ENCODE peak calls at places on chromosomes 4 and X, in four cellular contexts. F, Q, A and P are unnamed samples.

GRCh38 chr4:137707626-137708025 is 175.3 kb upstream of the PCDH18 start:
- DNase-seq in F (no peak), A (no peak), Q (no peak), P (no peak)

GRCh38 chrX:115960440-115961084 is 210.0 kb upstream of the AGTR2 start:
- DNase-seq in A (no peak), F (no peak), Q (no peak), P (no peak)

GRCh38 chr4:81743731-81744465 is 272.2 kb upstream of the RASGEF1B start:
- DNase-seq in F (no peak), A (no peak), Q (no peak), P (no peak)

GRCh38 chr4:119209077-119209476 is 3.4 kb upstream of the USP53 start:
- DNase-seq in Q (peak), A (no peak), F (peak), P (no peak)

GRCh38 chrX:153226344-153227190 is 47.5 kb downstream of the MAGEA1 start:
- DNase-seq in F (no peak), A (peak), Q (peak), P (peak)

GRCh38 chr4:176001171-176002006 is 64.3 kb upstream of the WDR17 start:
- DNase-seq in A (peak), F (no peak), Q (no peak), P (peak)

GRCh38 chrX:155923200-155923599 is 42.1 kb downstream of the VAMP7 start:
- DNase-seq in Q (no peak), F (no peak), A (no peak), P (no peak)

GRCh38 chr4:121791481-121791880 is 9.6 kb upstream of the EXOSC9 start:
- DNase-seq in Q (no peak), F (no peak), A (no peak), P (no peak)

GRCh38 chr4:185358514-185359433 is 37.0 kb downstream of the LRP2BP start:
- DNase-seq in A (no peak), Q (peak), F (peak), P (no peak)

GRCh38 chr4:183337833-183338232 is 15.6 kb upstream of the CLDN24 start:
- DNase-seq in A (no peak), F (no peak), Q (no peak), P (no peak)

GRCh38 chr4:8541981-8542715 is 38.0 kb upstream of the GPR78 start:
- DNase-seq in Q (no peak), A (no peak), F (no peak), P (no peak)

GRCh38 chrX:131762802-131763234 is 218.9 kb downstream of the OR13H1 start:
- DNase-seq in F (no peak), Q (no peak), A (no peak), P (no peak)

GRCh38 chrX:65993332-65993731 is 46.5 kb downstream of the VSIG4 start:
- DNase-seq in Q (no peak), F (no peak), A (no peak), P (no peak)

GRCh38 chr4:21012851-21013331 is 312.6 kb downstream of the PACRGL start:
- DNase-seq in A (no peak), Q (no peak), F (no peak), P (no peak)

GRCh38 chr4:118259103-118259502 is 93.7 kb downstream of the PRSS12 start:
- DNase-seq in Q (no peak), A (no peak), F (no peak), P (no peak)

GRCh38 chr4:81164623-81165416 is 50.2 kb downstream of the PRKG2 start:
- DNase-seq in A (no peak), Q (no peak), F (peak), P (no peak)

GRCh38 chr4:153535735-153536494 is 69.8 kb downstream of the TMEM131L start:
- DNase-seq in A (peak), Q (no peak), F (no peak), P (peak)

GRCh38 chr4:148170408-148171385 is 271.5 kb downstream of the NR3C2 start:
- DNase-seq in A (no peak), Q (no peak), F (no peak), P (no peak)

GRCh38 chrX:50697691-50698090 is 116.3 kb downstream of the SHROOM4 start:
- DNase-seq in Q (no peak), A (no peak), F (no peak), P (no peak)

GRCh38 chrX:50704360-50704759 is 109.6 kb downstream of the SHROOM4 start:
- DNase-seq in A (no peak), Q (no peak), F (no peak), P (no peak)

GRCh38 chrX:50704987-50705386 is 109.0 kb downstream of the SHROOM4 start:
- DNase-seq in F (no peak), Q (no peak), A (no peak), P (no peak)

GRCh38 chrX:50698944-50699343 is 115.0 kb downstream of the SHROOM4 start:
- DNase-seq in A (no peak), Q (no peak), F (no peak), P (no peak)

GRCh38 chrX:50700921-50701320 is 113.1 kb downstream of the SHROOM4 start:
- DNase-seq in Q (no peak), F (no peak), A (no peak), P (no peak)
- TF ChIP-seq ATF2 in Q (no peak), F (no peak), A (no peak), P (no peak)

GRCh38 chr4:108696160-108696559 is 45.8 kb downstream of the OSTC start:
- DNase-seq in Q (no peak), F (no peak), A (no peak), P (no peak)

GRCh38 chr4:108694423-108694822 is 44.0 kb downstream of the OSTC start:
- DNase-seq in A (no peak), Q (no peak), F (no peak), P (no peak)

GRCh38 chr4:108693819-108694218 is 43.4 kb downstream of the OSTC start:
- DNase-seq in A (no peak), Q (no peak), F (no peak), P (no peak)

GRCh38 chr4:108693211-108693610 is 42.8 kb downstream of the OSTC start:
- DNase-seq in Q (no peak), F (no peak), A (no peak), P (no peak)

GRCh38 chr4:108695062-108695461 is 44.7 kb downstream of the OSTC start:
- DNase-seq in A (no peak), Q (peak), F (no peak), P (no peak)
- TF ChIP-seq JUN in A (no peak), Q (no peak), F (no peak), P (no peak)

DNA sequence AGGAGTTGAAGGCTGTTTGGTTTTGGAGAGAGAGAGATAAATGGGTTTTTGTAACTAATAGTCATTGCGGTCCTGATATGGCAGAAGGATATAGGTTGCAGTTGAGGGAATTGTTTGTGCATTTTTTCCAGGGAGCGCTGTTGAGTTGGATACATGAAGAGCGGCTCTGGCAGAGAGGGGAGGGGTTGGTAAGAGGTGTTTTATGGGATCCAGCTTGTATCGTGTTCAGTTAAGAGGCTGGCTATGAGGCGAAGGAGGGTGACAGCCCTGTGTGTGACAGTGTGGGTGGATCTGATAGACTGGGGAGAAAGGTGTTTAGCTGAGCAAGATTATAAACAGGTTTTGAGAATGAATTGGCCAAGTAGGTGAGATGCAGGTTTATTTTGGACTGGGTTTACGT is 1.5 kb downstream of the SPANXN4 start:
- DNase-seq in A (no peak), Q (no peak), F (no peak), P (no peak)
- TF ChIP-seq ATF2 in A (no peak), Q (no peak), F (no peak), P (no peak)

DNA sequence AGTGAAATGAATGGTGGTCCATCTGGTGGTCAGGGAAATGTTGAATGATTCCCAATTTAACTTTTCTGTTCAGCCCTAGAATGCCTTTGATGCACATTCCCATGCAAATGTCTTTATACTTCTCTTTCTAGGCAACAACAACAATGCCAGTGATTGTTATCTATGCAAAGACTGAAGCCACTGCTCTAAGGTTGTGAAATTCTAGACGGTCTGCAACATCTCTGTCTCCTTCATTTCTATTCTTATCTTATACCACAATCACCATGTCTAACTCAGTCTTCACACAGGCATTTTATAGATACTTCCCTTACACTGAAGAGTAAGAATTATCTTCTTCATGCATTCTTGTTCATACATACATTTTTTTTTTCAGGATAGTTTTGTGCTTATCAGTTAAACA is 84.5 kb downstream of the HPGD start:
- DNase-seq in A (no peak), F (no peak), Q (no peak), P (no peak)
- TF ChIP-seq JUN in A (no peak), F (no peak), Q (no peak), P (no peak)

DNA sequence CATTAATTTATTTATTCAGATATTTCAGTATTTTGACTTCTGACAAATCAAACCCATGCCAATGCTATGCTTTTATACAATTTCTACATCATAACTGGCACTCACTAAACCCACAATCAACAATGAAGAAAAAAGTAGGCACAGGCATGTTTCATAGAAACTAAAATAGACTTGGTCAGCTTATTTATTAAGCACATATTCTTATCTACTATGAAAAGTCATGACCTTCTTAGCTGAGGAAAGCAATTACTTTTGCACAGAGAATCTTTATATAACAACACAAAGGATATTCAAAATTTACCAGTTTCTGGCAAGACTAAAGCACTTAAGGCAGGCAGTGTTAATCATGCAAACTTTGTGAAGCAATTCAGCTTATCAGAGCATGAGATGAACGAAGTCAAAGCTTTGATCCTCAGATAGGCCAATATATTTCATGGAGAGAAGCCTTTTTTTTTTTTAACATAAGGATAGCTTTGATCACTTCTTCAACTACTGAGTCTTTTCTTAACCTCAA is 490.6 kb downstream of the INPP4B start:
- DNase-seq in Q (no peak), A (no peak), F (no peak), P (no peak)
- TF ChIP-seq ATF2 in Q (no peak), A (no peak), F (no peak), P (no peak)

GRCh38 chr4:70724463-70724862 is 2.7 kb downstream of the RUFY3 start:
- DNase-seq in F (no peak), Q (no peak), A (no peak), P (no peak)

GRCh38 chr4:70718811-70719604 is 2.8 kb upstream of the RUFY3 start:
- DNase-seq in Q (no peak), A (no peak), F (no peak), P (no peak)

GRCh38 chr4:70725633-70726032 is 3.9 kb downstream of the RUFY3 start:
- DNase-seq in F (no peak), Q (no peak), A (no peak), P (no peak)

GRCh38 chr4:70721747-70722146 is at the start of gene RUFY3:
- DNase-seq in F (no peak), A (no peak), Q (no peak), P (no peak)

DNA sequence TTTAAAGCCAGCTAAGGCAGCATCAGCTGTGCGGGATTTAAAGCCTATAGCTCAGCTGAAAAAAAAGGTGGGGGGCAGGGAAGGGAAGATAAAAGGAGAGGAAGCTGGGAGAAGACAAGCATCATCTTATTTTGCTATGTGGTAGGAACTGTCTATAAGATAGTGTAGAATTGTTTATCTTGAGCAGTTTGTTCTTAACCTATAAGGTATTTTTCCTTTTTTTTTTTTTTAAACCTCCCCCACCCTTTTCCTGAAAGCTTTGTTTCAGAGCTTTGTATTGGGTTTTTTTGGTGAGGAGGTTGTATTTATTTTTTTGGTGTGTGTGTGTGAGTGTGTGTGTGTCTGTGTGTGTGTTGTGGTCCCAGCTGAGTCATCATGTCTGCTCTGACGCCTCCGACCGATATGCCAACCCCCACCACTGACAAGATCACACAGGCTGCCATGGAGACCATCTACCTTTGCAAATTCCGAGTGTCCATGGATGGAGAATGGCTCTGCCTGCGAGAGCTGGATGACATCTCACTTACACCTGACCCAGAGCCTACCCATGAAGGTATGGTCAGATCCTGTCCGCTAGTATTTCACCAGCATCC is 531 bp downstream of the RUFY3 start:
- DNase-seq in A (no peak), Q (peak), F (no peak), P (no peak)
- TF ChIP-seq JUN in A (no peak), Q (peak), F (no peak), P (no peak)

GRCh38 chrX:46912673-46913491 is 661 bp downstream of the JADE3 start:
- DNase-seq in F (peak), Q (peak), A (peak), P (peak)

GRCh38 chrX:46912098-46912672 is at the start of gene JADE3:
- DNase-seq in Q (peak), F (peak), A (peak), P (peak)

GRCh38 chrX:46916273-46916672 is 4.1 kb downstream of the JADE3 start:
- DNase-seq in Q (no peak), A (no peak), F (no peak), P (no peak)

GRCh38 chrX:46910415-46910814 is 1.8 kb upstream of the JADE3 start:
- DNase-seq in F (no peak), A (no peak), Q (no peak), P (no peak)

DNA sequence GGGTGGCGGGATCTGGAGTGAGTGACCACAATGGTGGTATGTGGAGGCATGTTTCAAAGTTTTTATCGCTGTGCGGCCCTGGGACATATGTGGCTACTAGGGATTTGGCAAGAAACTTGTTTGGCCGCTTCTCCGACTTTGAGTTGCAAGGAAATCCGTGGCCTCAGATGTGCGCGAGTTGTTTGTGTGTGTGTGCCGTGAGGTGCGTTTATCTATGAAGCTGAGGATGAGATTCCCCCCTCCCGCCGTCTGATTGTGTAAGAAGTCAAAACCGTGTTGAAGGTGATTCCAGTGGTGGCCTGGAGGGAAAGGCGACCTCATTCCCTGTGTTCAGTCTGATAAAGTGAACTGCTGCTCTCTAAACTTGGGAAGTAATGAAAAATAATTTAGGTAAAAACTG is 1.5 kb downstream of the JADE3 start:
- DNase-seq in Q (no peak), F (peak), A (no peak), P (no peak)
- TF ChIP-seq ATF2 in Q (no peak), F (no peak), A (no peak), P (no peak)

DNA sequence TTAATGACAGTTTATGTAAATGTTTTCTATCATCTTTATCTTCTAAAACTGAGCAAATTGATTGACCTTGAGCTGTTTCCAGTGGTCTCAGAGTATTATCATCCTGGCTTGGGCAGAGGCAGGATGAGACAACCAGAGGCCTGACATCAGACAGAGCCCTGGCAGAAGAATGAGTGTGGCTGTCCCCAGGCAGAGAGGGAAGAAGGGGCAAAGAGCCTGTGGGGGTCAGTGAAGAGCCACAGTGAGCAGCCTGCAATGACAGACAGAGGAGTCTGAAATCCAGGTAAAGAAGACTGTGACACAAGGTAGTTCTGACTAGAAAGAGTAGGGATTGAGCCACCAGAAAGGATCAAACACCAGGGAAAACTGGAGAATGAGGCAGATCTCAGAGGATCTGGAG is 182.4 kb upstream of the ARSJ start:
- DNase-seq in Q (no peak), A (no peak), F (no peak), P (peak)
- TF ChIP-seq JUN in Q (no peak), A (no peak), F (no peak), P (no peak)

DNA sequence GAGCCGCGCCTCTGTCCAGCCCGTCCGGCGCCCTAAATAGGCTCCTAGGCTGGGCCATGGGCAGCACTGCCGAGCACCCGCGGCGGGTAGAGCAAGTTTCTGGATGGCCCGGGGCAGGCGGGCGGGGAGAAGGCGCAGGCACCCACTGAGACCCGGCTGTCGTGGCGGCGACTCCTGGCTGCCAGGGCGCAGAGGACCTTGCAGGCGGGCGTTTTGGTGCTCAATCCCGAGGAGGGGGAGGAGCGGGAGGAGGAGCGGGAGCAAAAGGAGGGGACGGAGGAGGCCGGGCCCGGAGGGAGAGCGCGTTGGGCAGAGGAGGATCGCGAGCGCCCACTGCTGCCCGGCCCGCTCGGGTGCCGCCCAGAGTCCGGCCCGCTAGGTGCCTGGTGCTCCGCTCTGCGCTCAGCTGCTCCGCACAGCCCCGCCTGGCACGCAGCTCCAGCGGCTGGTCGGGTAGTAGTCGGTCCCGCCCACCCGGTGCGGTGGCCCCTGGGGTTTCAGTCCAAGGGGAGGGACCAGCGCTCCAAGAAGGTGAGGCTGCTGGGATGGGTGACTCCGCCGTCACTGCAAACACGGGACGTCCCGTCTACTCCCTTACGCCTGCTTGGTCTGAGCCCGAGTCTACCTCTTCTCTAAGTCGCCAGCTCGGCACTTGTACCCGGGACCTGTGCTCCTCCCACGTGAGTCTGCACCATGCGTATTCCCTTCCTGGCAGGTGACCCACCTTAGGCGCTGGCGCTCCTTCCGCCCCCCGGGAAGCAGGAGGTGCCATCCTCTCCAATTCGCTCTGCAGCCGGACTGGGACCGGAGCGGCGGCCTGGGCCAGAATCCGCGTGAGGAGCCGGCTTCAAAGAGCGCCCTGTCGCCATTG is at the start of gene HS3ST1:
- DNase-seq in Q (no peak), A (peak), F (no peak), P (peak)
- TF ChIP-seq ATF2 in Q (no peak), A (no peak), F (no peak), P (no peak)